ENCODE peak calls at places on chromosomes 5 and 9, in four cellular contexts. E, W, P and S are unnamed samples.
A peak's percentile ranks its signal among the peaks of the same experiment; 100 is the strongest.

GRCh38 chr9:38467404-38467803 is 43.1 kb upstream of the IGFBPL1 start:
- DNase-seq in P (no peak), E (no peak), W (no peak), S (no peak)

GRCh38 chr5:33611882-33612281 is 171.1 kb downstream of the TARS1 start:
- DNase-seq in W (no peak), P (no peak), E (no peak), S (no peak)

GRCh38 chr5:5298841-5299543 is 123.5 kb upstream of the ICE1 start:
- DNase-seq in E (no peak), P (no peak), W (no peak), S (no peak)

GRCh38 chr9:117488659-117489058 is 73.8 kb upstream of the ASTN2 start:
- DNase-seq in E (no peak), W (no peak), P (no peak), S (no peak)

GRCh38 chr5:141094481-141095262 is at the start of gene PCDHB2:
- DNase-seq in W (no peak), E (no peak), P (no peak), S (peak; percentile 84)

GRCh38 chr5:150105898-150106615 is 19.7 kb upstream of the CSF1R start:
- DNase-seq in W (peak; percentile 21), P (no peak), E (no peak), S (no peak)

GRCh38 chr9:68560131-68560844 is 19.6 kb upstream of the TMEM252 start:
- DNase-seq in W (peak; percentile 37), E (no peak), P (peak; percentile 82), S (peak; percentile 54)

GRCh38 chr5:97628011-97628410 is 445.0 kb upstream of the RIOK2 start:
- DNase-seq in W (no peak), E (no peak), P (no peak), S (no peak)

GRCh38 chr5:143576721-143577484 is 173.4 kb upstream of the NR3C1 start:
- DNase-seq in W (no peak), P (no peak), E (no peak), S (no peak)

GRCh38 chr5:111143910-111144309 is 51.8 kb downstream of the WDR36 start:
- DNase-seq in W (no peak), E (no peak), P (no peak), S (no peak)

GRCh38 chr9:106928350-106928749 is 65.4 kb downstream of the ZNF462 start:
- DNase-seq in W (no peak), P (no peak), E (no peak), S (no peak)

GRCh38 chr5:170584446-170584845 is 80.6 kb downstream of the KCNIP1 start:
- DNase-seq in E (no peak), P (no peak), W (no peak), S (no peak)

GRCh38 chr5:94347130-94347529 is 271.3 kb downstream of the KIAA0825 start:
- DNase-seq in P (no peak), E (no peak), W (no peak), S (no peak)

GRCh38 chr5:140631831-140632365 is 1.1 kb downstream of the CD14 start:
- DNase-seq in W (no peak), P (peak; percentile 65), E (peak; percentile 23), S (no peak)

GRCh38 chr9:6759114-6759977 is 1.6 kb downstream of the KDM4C start:
- DNase-seq in W (peak; percentile 28), P (no peak), E (peak; percentile 30), S (no peak)

GRCh38 chr5:98927988-98928801 is 612 bp downstream of the CHD1 start:
- DNase-seq in W (peak; percentile 57), E (peak; percentile 30), P (peak; percentile 79), S (peak; percentile 71)

GRCh38 chr5:75337366-75338021 is 474 bp downstream of the HMGCR start:
- DNase-seq in E (no peak), W (peak; percentile 39), P (no peak), S (no peak)

GRCh38 chr9:92385953-92386352 is 18.4 kb downstream of the OGN start:
- DNase-seq in P (no peak), W (no peak), E (no peak), S (no peak)

DNA sequence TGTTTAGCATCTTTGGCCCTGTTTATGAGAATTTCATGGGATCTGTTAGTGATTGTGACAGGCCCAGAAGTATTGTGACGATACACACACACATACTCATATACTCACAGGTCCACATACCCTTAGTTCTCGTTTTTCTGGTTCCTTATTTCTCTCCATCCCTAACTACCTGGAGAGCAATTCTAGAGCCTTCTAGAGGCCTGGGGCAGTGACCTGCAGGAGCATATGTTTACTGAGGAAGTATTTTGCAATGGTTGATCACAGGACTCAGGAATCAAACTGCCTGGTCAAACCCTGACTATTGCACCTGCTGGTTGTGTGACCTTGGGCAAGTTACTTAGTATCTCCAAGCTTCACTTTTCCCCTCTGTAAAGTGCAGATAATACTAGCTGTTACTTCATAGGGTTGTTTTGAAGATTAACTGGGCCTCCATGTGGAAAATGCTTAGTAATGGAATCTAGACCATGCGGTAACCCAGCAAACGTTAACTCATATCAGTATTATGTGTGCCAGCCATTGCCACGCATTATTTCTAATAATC is 8.7 kb downstream of the PAPPA start:
- DNase-seq in W (no peak), P (no peak), E (no peak), S (no peak)
- TF ChIP-seq POLR2A in W (no peak), P (no peak), E (no peak), S (no peak)

GRCh38 chr9:135478191-135478590 is 1.4 kb upstream of the PPP1R26 start:
- DNase-seq in E (no peak), P (no peak), W (no peak), S (no peak)

GRCh38 chr9:135480071-135480941 is 724 bp downstream of the PPP1R26 start:
- DNase-seq in W (peak; percentile 43), P (no peak), E (no peak), S (no peak)

GRCh38 chr9:135480942-135481315 is 1.3 kb downstream of the PPP1R26 start:
- DNase-seq in W (no peak), P (no peak), E (no peak), S (no peak)

GRCh38 chr9:135479469-135480052 is at the start of gene PPP1R26:
- DNase-seq in W (peak; percentile 48), P (no peak), E (no peak), S (no peak)

DNA sequence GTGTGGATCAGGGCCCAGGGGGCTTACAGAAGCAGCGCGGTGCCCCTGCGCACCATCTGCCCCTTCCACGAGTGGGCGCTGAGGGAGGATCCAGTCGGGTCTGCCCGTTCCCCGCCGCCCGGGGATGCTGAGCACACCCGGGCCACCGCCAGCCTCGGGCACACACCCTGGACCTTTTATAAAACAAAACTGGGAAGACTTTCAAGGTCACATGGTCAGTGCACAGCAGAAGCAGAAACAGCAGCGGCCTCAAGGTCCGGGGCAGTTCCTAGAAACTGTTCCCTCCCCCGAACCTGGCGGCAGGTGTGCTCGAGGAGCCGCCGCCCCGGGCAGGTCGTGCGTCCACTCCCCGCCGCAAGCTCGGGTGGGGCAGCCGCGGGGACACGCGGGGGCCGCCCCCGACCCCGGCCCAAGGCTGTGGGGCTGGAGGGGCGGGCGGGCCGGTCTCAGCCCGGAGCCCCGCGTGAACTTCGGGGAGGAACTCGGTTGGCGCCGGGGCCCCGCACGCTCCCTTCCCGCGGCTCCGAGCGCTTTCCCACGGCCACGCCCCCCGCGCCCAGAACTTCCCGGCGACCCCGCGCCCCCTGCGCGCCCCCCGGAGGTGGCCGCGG is 619 bp upstream of the PPP1R26 start:
- DNase-seq in W (peak; percentile 72), P (peak; percentile 70), E (no peak), S (peak; percentile 64)
- TF ChIP-seq POLR2A in W (no peak), P (no peak), E (no peak), S (no peak)

DNA sequence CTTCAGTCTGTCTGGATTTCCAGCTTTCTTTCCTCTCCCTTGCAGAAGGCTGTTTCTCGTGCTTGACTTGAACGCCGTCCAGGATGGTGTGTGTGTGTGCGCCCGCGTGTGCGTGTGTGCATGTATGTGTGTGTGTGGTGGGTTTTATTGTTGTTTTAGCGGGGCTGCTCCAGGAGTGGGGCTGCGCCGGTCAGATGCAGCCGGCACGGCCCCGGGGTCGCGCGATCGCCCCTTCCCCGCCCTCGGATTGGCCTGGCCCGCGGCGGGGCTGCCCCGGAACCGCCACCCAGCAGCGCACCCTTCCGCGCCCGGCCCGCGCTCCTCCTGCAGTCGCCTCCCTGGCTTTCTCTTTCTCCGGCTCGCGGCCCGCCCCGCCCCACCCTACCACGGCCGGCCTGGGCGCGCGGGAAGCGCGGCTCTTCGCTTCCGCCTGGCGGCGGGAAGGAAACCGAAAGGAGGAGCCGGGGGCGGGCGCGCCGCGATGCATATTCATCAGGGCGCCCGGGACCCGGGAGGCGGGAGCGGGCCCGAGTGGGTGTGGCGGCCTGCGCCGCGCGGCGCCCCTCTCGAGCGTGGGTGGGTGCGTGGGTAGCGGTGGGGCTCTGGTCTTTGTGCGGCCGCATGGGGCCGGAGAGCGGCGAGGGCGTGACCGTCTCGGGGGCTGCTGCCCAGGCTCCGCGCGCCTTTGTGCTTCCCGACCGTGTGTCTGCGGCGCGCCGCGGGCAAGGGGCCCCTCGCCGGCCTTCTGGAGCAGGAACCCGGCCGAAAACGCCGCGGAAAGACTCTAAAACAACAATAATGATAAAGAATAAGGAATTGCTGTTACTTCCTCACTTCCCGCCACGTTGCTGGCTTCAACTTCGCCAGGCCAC is 8.5 kb upstream of the NFIB start:
- DNase-seq in W (peak; percentile 94), P (peak; percentile 93), E (peak; percentile 76), S (peak; percentile 89)
- TF ChIP-seq POLR2A in W (no peak), P (no peak), E (no peak), S (no peak)

DNA sequence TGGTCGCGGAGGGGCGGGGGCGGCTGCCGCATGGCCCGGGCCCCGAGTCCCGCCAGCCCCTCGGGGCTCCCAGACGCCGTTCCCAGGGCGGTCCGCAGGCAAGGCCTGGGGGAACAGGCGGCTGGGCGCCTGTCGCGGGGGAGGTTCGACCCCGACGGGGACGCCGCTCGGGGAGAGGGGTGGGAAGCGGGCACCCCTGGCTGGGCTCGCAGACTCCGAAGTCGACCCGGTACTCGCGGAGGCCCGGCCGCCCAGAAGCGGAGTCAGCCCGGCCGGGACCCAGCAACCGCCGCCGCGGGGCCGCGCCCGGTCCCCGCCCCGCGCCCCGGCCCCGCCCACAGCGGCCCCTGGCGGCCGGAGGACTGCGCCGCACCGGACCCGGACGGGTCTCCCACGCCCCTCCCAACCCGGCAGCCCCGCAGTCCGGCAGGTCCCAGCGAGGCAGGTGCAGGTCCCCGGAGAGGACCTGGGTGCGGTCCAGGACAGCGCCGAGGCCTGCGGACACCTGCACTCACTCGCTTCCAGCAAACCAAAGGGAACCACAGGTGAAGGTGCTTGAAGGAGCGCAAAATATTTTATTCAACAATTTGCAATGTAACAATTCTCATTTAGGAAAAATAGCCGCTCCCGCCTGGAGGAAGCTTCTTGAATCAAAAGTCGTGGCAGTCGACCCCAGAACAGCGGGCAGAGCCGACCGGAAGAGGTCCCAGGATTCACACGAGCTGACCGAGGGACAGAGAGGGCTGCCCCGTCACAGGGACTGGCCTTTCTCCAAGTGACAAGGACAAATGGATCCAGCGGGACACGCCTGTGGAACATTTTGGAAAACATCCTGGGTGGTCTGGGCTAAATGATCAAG is at the start of gene INPP5E:
- DNase-seq in P (peak; percentile 86), E (peak; percentile 98), W (peak; percentile 82), S (peak; percentile 98)
- TF ChIP-seq POLR2A in P (peak; percentile 30), E (peak; percentile 70), W (no peak), S (peak; percentile 59)